ENCODE peak calls at places on chromosome 7, in four cellular contexts. One of them, this sample, is unnamed.

GRCh38 chr7:50450691-50451051 is 521 bp upstream of the FIGNL1 start:
- DNase-seq in central memory CD4-positive, alpha-beta T cell: no peak
- DNase-seq in astrocyte of the spinal cord: no peak
- DNase-seq in RWPE1: no peak
- DNase-seq in this sample: no peak

GRCh38 chr7:142391191-142391992 is 133.5 kb upstream of the PRSS58 start:
- DNase-seq in central memory CD4-positive, alpha-beta T cell: peak
- DNase-seq in astrocyte of the spinal cord: no peak
- DNase-seq in RWPE1: no peak
- DNase-seq in this sample: no peak

GRCh38 chr7:138755831-138756590 is 41.8 kb upstream of the TMEM213 start:
- DNase-seq in central memory CD4-positive, alpha-beta T cell: no peak
- DNase-seq in astrocyte of the spinal cord: peak
- DNase-seq in RWPE1: no peak
- DNase-seq in this sample: no peak

GRCh38 chr7:141228482-141228881 is 154.6 kb downstream of the TMEM178B start:
- DNase-seq in central memory CD4-positive, alpha-beta T cell: no peak
- DNase-seq in astrocyte of the spinal cord: no peak
- DNase-seq in RWPE1: no peak
- DNase-seq in this sample: no peak

GRCh38 chr7:44079221-44080021 is 2.9 kb downstream of the POLM start:
- DNase-seq in central memory CD4-positive, alpha-beta T cell: no peak
- DNase-seq in astrocyte of the spinal cord: no peak
- DNase-seq in RWPE1: no peak
- DNase-seq in this sample: no peak

GRCh38 chr7:143493755-143494154 is 16.1 kb downstream of the TAS2R41 start:
- DNase-seq in central memory CD4-positive, alpha-beta T cell: no peak
- DNase-seq in astrocyte of the spinal cord: no peak
- DNase-seq in RWPE1: no peak
- DNase-seq in this sample: no peak

GRCh38 chr7:27142562-27143021 is 889 bp downstream of the HOXA5 start:
- DNase-seq in central memory CD4-positive, alpha-beta T cell: no peak
- DNase-seq in astrocyte of the spinal cord: no peak
- DNase-seq in RWPE1: no peak
- DNase-seq in this sample: no peak

GRCh38 chr7:12696001-12696400 is 8.6 kb downstream of the ARL4A start:
- DNase-seq in central memory CD4-positive, alpha-beta T cell: no peak
- DNase-seq in astrocyte of the spinal cord: no peak
- DNase-seq in RWPE1: peak
- DNase-seq in this sample: no peak

GRCh38 chr7:130481898-130482297 is 10.0 kb upstream of the MEST start:
- DNase-seq in central memory CD4-positive, alpha-beta T cell: no peak
- DNase-seq in astrocyte of the spinal cord: no peak
- DNase-seq in RWPE1: no peak
- DNase-seq in this sample: no peak

GRCh38 chr7:18202315-18203045 is 174.8 kb upstream of the PRPS1L1 start:
- DNase-seq in central memory CD4-positive, alpha-beta T cell: no peak
- DNase-seq in astrocyte of the spinal cord: no peak
- DNase-seq in RWPE1: no peak
- DNase-seq in this sample: peak

GRCh38 chr7:40586197-40586596 is 451.4 kb downstream of the SUGCT start:
- DNase-seq in central memory CD4-positive, alpha-beta T cell: no peak
- DNase-seq in astrocyte of the spinal cord: peak
- DNase-seq in RWPE1: no peak
- DNase-seq in this sample: no peak

GRCh38 chr7:16791071-16791470 is 13.7 kb downstream of the AGR2 start:
- DNase-seq in central memory CD4-positive, alpha-beta T cell: no peak
- DNase-seq in astrocyte of the spinal cord: peak
- DNase-seq in RWPE1: no peak
- DNase-seq in this sample: no peak

GRCh38 chr7:84801396-84801795 is 385.5 kb downstream of the SEMA3D start:
- DNase-seq in central memory CD4-positive, alpha-beta T cell: no peak
- DNase-seq in astrocyte of the spinal cord: no peak
- DNase-seq in RWPE1: no peak
- DNase-seq in this sample: no peak

GRCh38 chr7:84949067-84949466 is 237.8 kb downstream of the SEMA3D start:
- DNase-seq in central memory CD4-positive, alpha-beta T cell: no peak
- DNase-seq in astrocyte of the spinal cord: peak
- DNase-seq in RWPE1: no peak
- DNase-seq in this sample: no peak

GRCh38 chr7:137080516-137081203 is 212.2 kb downstream of the CHRM2 start:
- DNase-seq in central memory CD4-positive, alpha-beta T cell: no peak
- DNase-seq in astrocyte of the spinal cord: no peak
- DNase-seq in RWPE1: no peak
- DNase-seq in this sample: no peak

GRCh38 chr7:101666293-101666692 is 37.2 kb upstream of the MYL10 start:
- DNase-seq in central memory CD4-positive, alpha-beta T cell: no peak
- DNase-seq in astrocyte of the spinal cord: no peak
- DNase-seq in RWPE1: no peak
- DNase-seq in this sample: no peak

GRCh38 chr7:28984631-28985030 is 26.5 kb upstream of the TRIL start:
- DNase-seq in central memory CD4-positive, alpha-beta T cell: no peak
- DNase-seq in astrocyte of the spinal cord: peak
- DNase-seq in RWPE1: peak
- DNase-seq in this sample: no peak

GRCh38 chr7:22559829-22560489 is 60.0 kb upstream of the STEAP1B start:
- DNase-seq in central memory CD4-positive, alpha-beta T cell: peak
- DNase-seq in astrocyte of the spinal cord: peak
- DNase-seq in RWPE1: peak
- DNase-seq in this sample: peak

GRCh38 chr7:1956611-1957470 is 275.9 kb downstream of the MAD1L1 start:
- DNase-seq in central memory CD4-positive, alpha-beta T cell: no peak
- DNase-seq in astrocyte of the spinal cord: no peak
- DNase-seq in RWPE1: no peak
- DNase-seq in this sample: no peak

GRCh38 chr7:4801839-4802231 is 26.4 kb downstream of the AP5Z1 start:
- DNase-seq in central memory CD4-positive, alpha-beta T cell: no peak
- DNase-seq in astrocyte of the spinal cord: no peak
- DNase-seq in RWPE1: no peak
- DNase-seq in this sample: no peak

GRCh38 chr7:149199234-149199990 is 4.1 kb downstream of the ZNF282 start:
- DNase-seq in central memory CD4-positive, alpha-beta T cell: no peak
- DNase-seq in astrocyte of the spinal cord: peak
- DNase-seq in RWPE1: no peak
- DNase-seq in this sample: no peak

GRCh38 chr7:29345590-29345989 is 151.0 kb downstream of the CHN2 start:
- DNase-seq in central memory CD4-positive, alpha-beta T cell: no peak
- DNase-seq in astrocyte of the spinal cord: peak
- DNase-seq in RWPE1: peak
- DNase-seq in this sample: no peak

GRCh38 chr7:14761506-14762296 is 140.8 kb downstream of the DGKB start:
- DNase-seq in central memory CD4-positive, alpha-beta T cell: no peak
- DNase-seq in astrocyte of the spinal cord: peak
- DNase-seq in RWPE1: no peak
- DNase-seq in this sample: no peak

GRCh38 chr7:105046414-105046813 is 32.4 kb downstream of the KMT2E start:
- DNase-seq in central memory CD4-positive, alpha-beta T cell: no peak
- DNase-seq in astrocyte of the spinal cord: peak
- DNase-seq in RWPE1: peak
- DNase-seq in this sample: no peak

GRCh38 chr7:117325836-117326235 is 3.0 kb upstream of the WNT2 start:
- DNase-seq in central memory CD4-positive, alpha-beta T cell: no peak
- DNase-seq in astrocyte of the spinal cord: peak
- DNase-seq in RWPE1: no peak
- DNase-seq in this sample: no peak

GRCh38 chr7:4856336-4857056 is 5.3 kb downstream of the PAPOLB start:
- DNase-seq in central memory CD4-positive, alpha-beta T cell: no peak
- DNase-seq in astrocyte of the spinal cord: no peak
- DNase-seq in RWPE1: no peak
- DNase-seq in this sample: no peak

GRCh38 chr7:115662120-115662519 is 368.4 kb downstream of the TFEC start:
- DNase-seq in central memory CD4-positive, alpha-beta T cell: no peak
- DNase-seq in astrocyte of the spinal cord: no peak
- DNase-seq in RWPE1: peak
- DNase-seq in this sample: no peak

GRCh38 chr7:80634505-80634904 is 3.9 kb upstream of the CD36 start:
- DNase-seq in central memory CD4-positive, alpha-beta T cell: no peak
- DNase-seq in astrocyte of the spinal cord: peak
- DNase-seq in RWPE1: peak
- DNase-seq in this sample: no peak

This sample was measured in naive B cell.